ENCODE peak calls at places on chromosome 3, in five cellular contexts. T is lung, B is hepatocyte, D is GM23338, Q is upper lobe of right lung. G is an unnamed sample. For H3K36me3, the result is how much of the 10 kb centered on the place peaks cover.

GRCh38 chr3:27644936-27645335 is 77.2 kb downstream of the EOMES start:
- DNase-seq in Q (no peak), D (no peak), B (no peak), T (no peak), G (no peak)

GRCh38 chr3:38634133-38634532 is 15.4 kb downstream of the SCN5A start:
- DNase-seq in T (no peak), D (no peak), B (no peak), Q (no peak), G (no peak)

GRCh38 chr3:61600195-61600594 is 38.8 kb downstream of the PTPRG start:
- DNase-seq in B (no peak), T (no peak), D (no peak), Q (no peak), G (no peak)

GRCh38 chr3:115518100-115518852 is 105.0 kb upstream of the GAP43 start:
- DNase-seq in B (peak), Q (no peak), D (peak), T (peak), G (no peak)

GRCh38 chr3:186509423-186509822 is 34.8 kb downstream of the CRYGS start:
- DNase-seq in Q (no peak), D (no peak), B (no peak), T (no peak), G (no peak)

GRCh38 chr3:182861345-182861744 is 68.0 kb downstream of the ATP11B start:
- DNase-seq in T (no peak), Q (no peak), B (no peak), D (no peak), G (no peak)

GRCh38 chr3:64266065-64266874 is 41.0 kb upstream of the PRICKLE2 start:
- DNase-seq in D (no peak), B (peak), Q (no peak), T (peak), G (no peak)

GRCh38 chr3:127747751-127748521 is 74.4 kb downstream of the MGLL start:
- DNase-seq in Q (peak), T (peak), B (peak), D (no peak), G (no peak)

GRCh38 chr3:31013843-31014242 is 119.4 kb upstream of the GADL1 start:
- DNase-seq in B (no peak), T (no peak), Q (no peak), D (no peak), G (no peak)

GRCh38 chr3:27720029-27720518 is 2.0 kb downstream of the EOMES start:
- DNase-seq in B (no peak), Q (no peak), T (no peak), D (peak), G (no peak)

GRCh38 chr3:153315781-153316180 is 153.8 kb downstream of the RAP2B start:
- DNase-seq in B (no peak), D (no peak), Q (no peak), T (no peak), G (no peak)

GRCh38 chr3:42490243-42490642 is 12.2 kb upstream of the VIPR1 start:
- DNase-seq in Q (peak), B (peak), D (no peak), T (peak), G (no peak)

GRCh38 chr3:111729087-111729846 is 129.8 kb upstream of the PHLDB2 start:
- DNase-seq in D (no peak), B (no peak), Q (no peak), T (no peak), G (no peak)

GRCh38 chr3:101819649-101820202 is 29.6 kb upstream of the NFKBIZ start:
- DNase-seq in T (no peak), D (no peak), Q (no peak), B (no peak), G (no peak)
- H3K36me3 ChIP-seq in T (under half), D (under half), Q (under half), B (under half), G (under half)

DNA sequence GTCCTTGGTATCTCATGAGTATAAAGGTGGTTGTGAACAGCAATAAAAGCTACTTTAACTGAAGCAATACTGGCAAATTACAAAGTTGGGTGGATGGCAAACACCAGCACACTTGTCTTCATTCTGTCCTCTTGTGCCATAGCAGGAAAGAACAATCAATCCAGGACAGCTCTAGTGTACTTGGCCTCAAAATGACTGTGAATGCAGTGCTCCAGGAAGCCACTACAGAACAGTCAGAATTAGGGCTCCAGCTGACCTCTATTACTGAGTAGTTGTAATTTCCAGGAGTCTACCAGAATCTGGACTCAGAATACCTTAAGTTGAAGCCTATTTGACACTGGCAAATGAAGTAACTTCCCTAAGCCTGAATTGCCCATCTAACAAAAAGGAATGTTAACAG is 339.0 kb upstream of the WNT5A start:
- DNase-seq in T (no peak), B (no peak), Q (no peak), D (no peak), G (no peak)
- H3K36me3 ChIP-seq in T (under half), B (under half), Q (under half), D (under half), G (under half)

DNA sequence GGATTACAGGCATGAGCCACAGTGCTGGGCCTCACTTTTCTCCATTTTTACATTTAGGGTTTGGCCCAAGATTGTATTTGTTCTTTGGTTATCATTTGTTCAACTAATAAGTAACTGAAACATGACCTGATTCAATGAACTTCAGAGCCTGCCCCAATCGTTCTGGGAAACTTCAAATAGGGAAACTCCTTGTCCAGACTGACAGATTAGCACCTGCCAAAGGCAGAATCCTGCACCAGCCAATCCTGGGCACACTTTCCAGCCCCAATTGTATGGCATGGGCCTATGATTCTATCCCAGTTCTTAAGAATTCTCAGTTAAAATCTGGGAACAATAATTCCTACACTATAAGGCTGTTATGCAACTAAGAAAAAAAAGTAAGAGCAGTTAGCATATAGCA is 18.3 kb upstream of the RAB43 start:
- DNase-seq in B (no peak), Q (no peak), D (no peak), T (no peak), G (no peak)
- H3K36me3 ChIP-seq in B (under half), Q (half or more), D (under half), T (under half), G (under half)

GRCh38 chr3:185401319-185401955 is 38.5 kb downstream of the MAP3K13 start:
- DNase-seq in Q (no peak), D (no peak), B (no peak), T (no peak), G (no peak)

GRCh38 chr3:185400340-185400667 is 37.4 kb downstream of the MAP3K13 start:
- DNase-seq in T (no peak), B (no peak), D (no peak), Q (no peak), G (no peak)

GRCh38 chr3:185402561-185402960 is 39.6 kb downstream of the MAP3K13 start:
- DNase-seq in B (peak), T (no peak), Q (no peak), D (no peak), G (no peak)

GRCh38 chr3:185399629-185400339 is 36.8 kb downstream of the MAP3K13 start:
- DNase-seq in D (peak), T (no peak), B (no peak), Q (no peak), G (no peak)

GRCh38 chr3:185400866-185401265 is 37.9 kb downstream of the MAP3K13 start:
- DNase-seq in D (no peak), T (no peak), Q (no peak), B (no peak), G (no peak)
- H3K36me3 ChIP-seq in D (under half), T (under half), Q (under half), B (under half), G (under half)

G was measured in Caco-2.